ENCODE peak calls at places on chromosomes 1 and 21, in ten cellular contexts. Y, U, Q, J, A, O, E, G, M and D are unnamed samples.

GRCh38 chr1:157682710-157683437 is 17.7 kb downstream of the FCRL3 start:
- DNase-seq in Y (no peak), U (no peak), Q (no peak), J (no peak), A (no peak), O (no peak), E (no peak), G (no peak), M (no peak), D (no peak)

GRCh38 chr1:25692560-25692959 is 76.0 kb downstream of the MAN1C1 start:
- DNase-seq in Y (no peak), U (no peak), Q (no peak), J (peak), A (no peak), O (no peak), E (no peak), G (no peak), M (no peak), D (no peak)

GRCh38 chr1:20234761-20235540 is 48.6 kb upstream of the PLA2G2C start:
- DNase-seq in Y (no peak), U (no peak), Q (no peak), J (no peak), A (no peak), O (no peak), E (no peak), G (no peak), M (no peak), D (no peak)

GRCh38 chr1:93338426-93338825 is 7.3 kb upstream of the DR1 start:
- DNase-seq in Y (no peak), U (no peak), Q (no peak), J (no peak), A (no peak), O (no peak), E (no peak), G (no peak), M (no peak), D (no peak)

GRCh38 chr1:109529895-109530456 is 9.7 kb upstream of the GPR61 start:
- DNase-seq in Y (no peak), U (no peak), Q (no peak), J (no peak), A (no peak), O (no peak), E (no peak), G (peak), M (no peak), D (no peak)

GRCh38 chr21:39637197-39637970 is 24.6 kb downstream of the B3GALT5 start:
- DNase-seq in Y (no peak), U (no peak), Q (no peak), J (no peak), A (no peak), O (no peak), E (no peak), G (peak), M (no peak), D (no peak)

GRCh38 chr1:36231191-36231590 is 6.9 kb downstream of the THRAP3 start:
- DNase-seq in Y (no peak), U (no peak), Q (no peak), J (no peak), A (no peak), O (no peak), E (no peak), G (no peak), M (no peak), D (no peak)

GRCh38 chr1:119982006-119982405 is 85.7 kb upstream of the ADAM30 start:
- DNase-seq in Y (no peak), U (no peak), Q (no peak), J (no peak), A (no peak), O (no peak), E (no peak), G (no peak), M (no peak), D (no peak)

GRCh38 chr21:41283211-41283818 is 33.3 kb upstream of the FAM3B start:
- DNase-seq in Y (no peak), U (peak), Q (no peak), J (peak), A (peak), O (no peak), E (peak), G (peak), M (no peak), D (no peak)